ENCODE peak calls at places on chromosomes 16 and 17, in five cellular contexts. U is CD8-positive, alpha-beta T cell; E is gastrocnemius medialis; N is AG04450; Z is transverse colon. F is an unnamed sample.

GRCh38 chr17:56478836-56479447 is 114.6 kb upstream of the NOG start:
- DNase-seq in U (no peak), E (no peak), N (no peak), Z (no peak), F (no peak)

GRCh38 chr16:77298638-77299360 is 99.6 kb downstream of the SYCE1L start:
- DNase-seq in U (no peak), E (no peak), N (peak), Z (no peak), F (peak)

GRCh38 chr17:60305141-60305540 is 86.8 kb downstream of the USP32 start:
- DNase-seq in U (no peak), E (no peak), N (no peak), Z (no peak), F (no peak)

GRCh38 chr17:80649672-80650338 is 105.2 kb downstream of the RPTOR start:
- DNase-seq in U (peak), E (peak), N (peak), Z (no peak), F (peak)

GRCh38 chr16:83689385-83689831 is 118.4 kb upstream of the HSBP1 start:
- DNase-seq in U (no peak), E (peak), N (peak), Z (no peak), F (peak)

GRCh38 chr16:19844945-19845641 is 39.6 kb downstream of the GPRC5B start:
- DNase-seq in U (no peak), E (peak), N (peak), Z (no peak), F (peak)

GRCh38 chr16:88057656-88058055 is 106.4 kb downstream of the BANP start:
- DNase-seq in U (no peak), E (no peak), N (no peak), Z (no peak), F (no peak)

GRCh38 chr17:49146620-49147306 is 14.2 kb downstream of the B4GALNT2 start:
- DNase-seq in U (no peak), E (no peak), N (peak), Z (no peak), F (peak)

GRCh38 chr17:69246726-69247375 is 18.2 kb upstream of the ABCA10 start:
- DNase-seq in U (no peak), E (no peak), N (no peak), Z (no peak), F (peak)

GRCh38 chr17:41919165-41919817 is 540 bp upstream of the ACLY start:
- DNase-seq in U (no peak), E (no peak), N (no peak), Z (no peak), F (no peak)

GRCh38 chr16:82070656-82071369 is 35.8 kb downstream of the HSD17B2 start:
- DNase-seq in U (no peak), E (no peak), N (peak), Z (no peak), F (no peak)

GRCh38 chr16:89599451-89599858 is 14.0 kb upstream of the DPEP1 start:
- DNase-seq in U (peak), E (no peak), N (no peak), Z (peak), F (no peak)

GRCh38 chr17:19752216-19753048 is 4.3 kb upstream of the ALDH3A1 start:
- DNase-seq in U (no peak), E (no peak), N (no peak), Z (no peak), F (no peak)

GRCh38 chr16:66326995-66327513 is 39.4 kb upstream of the CDH5 start:
- DNase-seq in U (no peak), E (no peak), N (no peak), Z (peak), F (no peak)

DNA sequence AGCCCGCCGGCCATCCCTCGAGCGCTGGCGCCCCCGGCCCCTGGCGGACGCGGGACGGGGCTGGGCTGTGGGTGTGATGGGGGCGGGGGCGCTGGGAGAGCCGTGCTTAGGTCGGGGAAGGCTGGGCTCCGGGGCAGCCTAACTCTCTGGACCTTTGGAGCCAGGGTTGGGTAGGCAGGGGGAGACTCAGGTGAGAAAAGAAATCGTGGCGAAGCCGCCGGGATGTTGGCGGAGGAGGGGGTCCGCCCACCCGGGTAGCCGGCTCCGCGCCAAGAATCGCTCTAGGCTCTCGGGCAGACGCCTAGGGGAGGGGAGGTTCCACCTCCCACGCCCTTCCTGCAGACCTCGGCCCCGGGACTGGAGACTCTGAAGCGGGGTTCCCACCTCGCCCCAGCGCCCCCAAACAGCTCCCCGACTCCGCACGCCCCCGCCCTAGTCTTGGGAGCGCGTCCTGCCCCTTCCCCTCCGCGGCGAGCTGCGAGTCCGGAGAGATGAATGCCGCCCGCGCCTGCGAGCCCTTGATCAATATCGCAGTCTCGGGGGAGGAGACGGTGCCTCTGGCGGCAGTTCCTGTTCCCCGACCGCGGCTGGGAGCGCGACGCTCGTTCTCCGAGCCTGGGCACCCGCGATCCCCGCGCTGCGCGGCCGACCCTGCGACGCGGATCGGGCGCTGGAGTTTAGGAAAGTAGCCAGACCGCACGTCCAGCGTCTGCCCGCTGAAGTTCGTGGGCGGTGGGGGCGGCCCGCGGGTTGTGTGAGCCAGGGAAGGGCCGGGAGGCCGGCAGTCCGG is 658 bp downstream of the CRHR1 start:
- DNase-seq in U (peak), E (no peak), N (no peak), Z (no peak), F (no peak)
- TF ChIP-seq CTCF in U (no peak), E (no peak), N (no peak), Z (no peak), F (no peak)

GRCh38 chr17:77145635-77146632 is 5.2 kb downstream of the SEC14L1 start:
- DNase-seq in U (no peak), E (peak), N (no peak), Z (peak), F (peak)

GRCh38 chr17:77146882-77147281 is 6.1 kb downstream of the SEC14L1 start:
- DNase-seq in U (no peak), E (no peak), N (no peak), Z (peak), F (no peak)

GRCh38 chr17:77148109-77148958 is 7.6 kb downstream of the SEC14L1 start:
- DNase-seq in U (no peak), E (no peak), N (no peak), Z (no peak), F (no peak)

GRCh38 chr17:77148959-77149510 is 8.3 kb downstream of the SEC14L1 start:
- DNase-seq in U (no peak), E (no peak), N (no peak), Z (no peak), F (no peak)

GRCh38 chr17:77147357-77147801 is 6.6 kb downstream of the SEC14L1 start:
- DNase-seq in U (no peak), E (no peak), N (no peak), Z (peak), F (no peak)
- H3K4me3 ChIP-seq in U (no peak), E (no peak), N (no peak), Z (no peak), F (no peak)

GRCh38 chr17:36890398-36891190 is 46.7 kb upstream of the LHX1 start:
- DNase-seq in U (no peak), E (no peak), N (no peak), Z (no peak), F (no peak)

GRCh38 chr17:36889955-36890354 is 47.3 kb upstream of the LHX1 start:
- DNase-seq in U (no peak), E (no peak), N (no peak), Z (no peak), F (no peak)

GRCh38 chr17:36888236-36888957 is 48.9 kb upstream of the LHX1 start:
- DNase-seq in U (no peak), E (no peak), N (no peak), Z (no peak), F (no peak)

GRCh38 chr17:36892112-36892838 is 45.0 kb upstream of the LHX1 start:
- DNase-seq in U (no peak), E (no peak), N (no peak), Z (no peak), F (no peak)
- TF ChIP-seq CTCF in U (no peak), E (no peak), N (peak), Z (no peak), F (no peak)

DNA sequence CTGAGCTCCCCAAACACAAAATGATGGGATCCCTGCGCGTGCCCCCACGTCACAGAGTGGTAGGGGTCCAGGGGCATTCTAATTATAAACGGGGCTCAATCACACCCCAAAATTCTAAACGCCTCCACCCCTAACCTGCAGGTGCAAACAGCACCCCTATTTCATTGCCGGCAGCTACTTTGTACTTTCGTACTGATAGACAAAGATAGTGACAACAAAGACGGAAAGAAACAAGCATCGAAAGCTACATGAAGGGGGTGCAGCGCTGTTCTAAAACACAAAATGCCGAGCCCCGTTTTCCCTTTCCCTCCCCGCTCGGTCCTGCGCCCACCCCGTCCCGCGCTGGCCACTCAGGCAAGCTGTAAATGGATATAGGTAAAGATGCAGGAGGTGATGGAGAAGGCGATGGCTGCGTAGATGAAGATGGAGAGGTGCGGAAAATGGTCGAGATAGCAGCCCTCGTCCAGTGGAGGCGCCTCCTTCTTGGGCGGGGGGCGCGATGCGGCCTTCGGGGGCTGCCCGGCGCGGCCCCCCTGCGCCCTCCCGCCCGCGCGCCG is 14.0 kb downstream of the MIS12 start:
- DNase-seq in U (peak), E (no peak), N (no peak), Z (no peak), F (no peak)
- H3K4me3 ChIP-seq in U (peak), E (peak), N (peak), Z (peak), F (peak)

DNA sequence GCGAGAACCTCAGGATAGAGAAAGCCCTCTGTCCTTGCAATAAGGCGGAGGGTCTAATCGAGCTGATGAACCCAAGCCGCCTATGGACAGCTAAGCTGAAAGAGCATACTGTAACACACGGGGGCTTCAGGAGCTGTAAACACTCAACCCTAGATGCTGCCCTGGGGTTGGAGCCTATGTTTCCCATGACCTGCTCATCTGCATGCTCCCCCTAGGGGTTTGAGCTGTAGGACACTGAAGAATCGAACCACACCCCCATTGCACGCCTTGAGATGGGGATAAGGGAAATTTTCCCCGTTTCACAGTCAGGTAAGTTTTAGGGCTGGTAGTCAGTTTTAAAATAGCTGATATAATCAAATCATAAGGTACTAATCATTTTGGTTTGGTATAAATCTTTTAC is 675.6 kb upstream of the CDH8 start:
- DNase-seq in U (no peak), E (no peak), N (no peak), Z (no peak), F (no peak)
- TF ChIP-seq CTCF in U (no peak), E (no peak), N (no peak), Z (no peak), F (no peak)

GRCh38 chr17:54029196-54029595 is 206.5 kb downstream of the KIF2B start:
- DNase-seq in U (no peak), E (no peak), N (no peak), Z (no peak), F (no peak)
- H3K4me3 ChIP-seq in U (no peak), E (no peak), N (no peak), Z (no peak), F (no peak)

DNA sequence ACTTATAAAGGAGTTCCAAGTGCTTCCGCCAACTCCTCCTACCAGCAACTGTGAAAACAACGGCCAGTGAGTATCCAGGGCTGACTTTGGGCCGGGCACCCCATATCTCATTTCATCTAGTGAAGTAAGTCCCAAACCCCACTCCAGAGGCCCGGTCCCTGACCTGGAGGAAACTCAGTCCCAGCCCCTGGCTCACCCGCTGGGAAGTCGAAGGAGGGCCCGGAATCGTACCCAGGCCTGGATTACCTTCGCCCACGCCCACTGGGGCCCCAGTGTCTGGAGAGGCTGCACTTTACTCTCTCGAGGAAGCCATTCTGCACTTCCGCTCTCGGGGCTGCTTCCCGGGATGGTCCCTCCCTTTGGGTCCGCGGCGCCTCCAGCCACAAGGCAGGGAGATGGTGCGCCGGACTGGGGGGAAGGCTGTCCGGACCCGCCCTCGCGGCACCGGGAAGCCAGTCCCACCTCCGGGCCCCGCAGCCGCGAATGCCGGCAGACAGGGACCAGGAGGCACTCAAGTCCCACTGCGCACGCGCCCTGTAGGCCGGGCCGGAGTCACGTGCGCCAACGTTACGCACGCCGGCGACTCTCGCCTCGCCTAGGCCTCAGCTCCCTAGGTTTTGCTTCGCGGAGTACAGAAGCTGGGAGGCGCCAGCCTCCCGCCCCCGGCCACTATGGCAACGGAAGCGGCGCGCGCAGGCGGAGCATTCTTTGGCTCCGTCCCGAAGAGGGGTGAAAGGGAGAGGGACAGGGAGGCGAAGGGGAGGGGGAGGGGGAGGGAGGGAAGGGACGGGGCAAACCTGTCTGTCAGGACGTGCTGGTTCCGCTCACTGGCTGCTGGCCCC is at the start of gene CMTR2:
- DNase-seq in U (peak), E (peak), N (peak), Z (peak), F (peak)
- TF ChIP-seq CTCF in U (no peak), E (no peak), N (no peak), Z (no peak), F (no peak)

GRCh38 chr17:75876190-75876937 is 2.0 kb downstream of the TRIM47 start:
- DNase-seq in U (peak), E (peak), N (no peak), Z (peak), F (no peak)

GRCh38 chr17:75878174-75878998 is at the start of gene TRIM47:
- DNase-seq in U (no peak), E (peak), N (no peak), Z (peak), F (no peak)

GRCh38 chr17:75877752-75878173 is 618 bp downstream of the TRIM47 start:
- DNase-seq in U (peak), E (peak), N (no peak), Z (peak), F (no peak)

GRCh38 chr17:75875940-75876189 is 2.5 kb downstream of the TRIM47 start:
- DNase-seq in U (no peak), E (no peak), N (no peak), Z (no peak), F (no peak)

GRCh38 chr17:75876938-75877751 is 1.2 kb downstream of the TRIM47 start:
- DNase-seq in U (no peak), E (peak), N (peak), Z (peak), F (peak)
- H3K4me3 ChIP-seq in U (peak), E (peak), N (peak), Z (peak), F (peak)